ENCODE peak calls at places on chromosomes 3 and 15, in seven cellular contexts. One of them, this sample, is unnamed.

GRCh38 chr15:33169625-33170024 is 24.9 kb downstream of the FMN1 start:
- DNase-seq in NCI-H1694 treated with DMSO at 0.1 percent for 48 hours: no peak
- DNase-seq in activated T-helper 1 cell treated with anti-CD3 and anti-CD28 coated beads, Interleukin-12 subunit alpha, Interleukin-12 subunit beta, Interleukin-2, Interleukin-4 antibody, amounts not matched to agents 30 ng/mL and 10 ng/mL and 1 ng/mL, durations not matched to agents 14 hours and 24 hours and 36 hours: no peak
- DNase-seq in stimulated activated CD8-positive, alpha-beta memory T cell treated with anti-CD3 and anti-CD28 coated beads, Interleukin-7, amount 100 ng/mL, for 24 hours: no peak
- DNase-seq in GOT3: no peak
- DNase-seq in left ventricle myocardium superior: no peak
- DNase-seq in EH: no peak
- DNase-seq in this sample: no peak

GRCh38 chr15:84987949-84988624 is 6.4 kb downstream of the PDE8A start:
- DNase-seq in GOT3: no peak
- DNase-seq in EH: no peak
- DNase-seq in activated T-helper 1 cell treated with anti-CD3 and anti-CD28 coated beads, Interleukin-12 subunit alpha, Interleukin-12 subunit beta, Interleukin-2, Interleukin-4 antibody, amounts not matched to agents 30 ng/mL and 10 ng/mL and 1 ng/mL, durations not matched to agents 14 hours and 24 hours and 36 hours: no peak
- DNase-seq in stimulated activated CD8-positive, alpha-beta memory T cell treated with anti-CD3 and anti-CD28 coated beads, Interleukin-7, amount 100 ng/mL, for 24 hours: no peak
- DNase-seq in left ventricle myocardium superior: no peak
- DNase-seq in NCI-H1694 treated with DMSO at 0.1 percent for 48 hours: no peak
- DNase-seq in this sample: no peak

GRCh38 chr15:60358935-60359672 is 38.7 kb downstream of the ANXA2 start:
- DNase-seq in GOT3: no peak
- DNase-seq in NCI-H1694 treated with DMSO at 0.1 percent for 48 hours: peak; percentile 94
- DNase-seq in EH: peak; percentile 89
- DNase-seq in left ventricle myocardium superior: no peak
- DNase-seq in activated T-helper 1 cell treated with anti-CD3 and anti-CD28 coated beads, Interleukin-12 subunit alpha, Interleukin-12 subunit beta, Interleukin-2, Interleukin-4 antibody, amounts not matched to agents 30 ng/mL and 10 ng/mL and 1 ng/mL, durations not matched to agents 14 hours and 24 hours and 36 hours: no peak
- DNase-seq in stimulated activated CD8-positive, alpha-beta memory T cell treated with anti-CD3 and anti-CD28 coated beads, Interleukin-7, amount 100 ng/mL, for 24 hours: no peak
- DNase-seq in this sample: no peak

GRCh38 chr3:46660543-46661523 is 32.6 kb downstream of the ALS2CL start:
- DNase-seq in EH: peak; percentile 62
- DNase-seq in NCI-H1694 treated with DMSO at 0.1 percent for 48 hours: no peak
- DNase-seq in activated T-helper 1 cell treated with anti-CD3 and anti-CD28 coated beads, Interleukin-12 subunit alpha, Interleukin-12 subunit beta, Interleukin-2, Interleukin-4 antibody, amounts not matched to agents 30 ng/mL and 10 ng/mL and 1 ng/mL, durations not matched to agents 14 hours and 24 hours and 36 hours: no peak
- DNase-seq in left ventricle myocardium superior: peak; percentile 80
- DNase-seq in GOT3: no peak
- DNase-seq in stimulated activated CD8-positive, alpha-beta memory T cell treated with anti-CD3 and anti-CD28 coated beads, Interleukin-7, amount 100 ng/mL, for 24 hours: no peak
- DNase-seq in this sample: no peak

GRCh38 chr15:55661431-55661830 is 73.3 kb upstream of the PYGO1 start:
- DNase-seq in NCI-H1694 treated with DMSO at 0.1 percent for 48 hours: no peak
- DNase-seq in EH: peak; percentile 8
- DNase-seq in left ventricle myocardium superior: no peak
- DNase-seq in GOT3: no peak
- DNase-seq in stimulated activated CD8-positive, alpha-beta memory T cell treated with anti-CD3 and anti-CD28 coated beads, Interleukin-7, amount 100 ng/mL, for 24 hours: no peak
- DNase-seq in activated T-helper 1 cell treated with anti-CD3 and anti-CD28 coated beads, Interleukin-12 subunit alpha, Interleukin-12 subunit beta, Interleukin-2, Interleukin-4 antibody, amounts not matched to agents 30 ng/mL and 10 ng/mL and 1 ng/mL, durations not matched to agents 14 hours and 24 hours and 36 hours: no peak
- DNase-seq in this sample: peak; percentile 69

GRCh38 chr15:57437564-57437963 is 61.3 kb downstream of the CGNL1 start:
- DNase-seq in GOT3: no peak
- DNase-seq in EH: no peak
- DNase-seq in left ventricle myocardium superior: no peak
- DNase-seq in stimulated activated CD8-positive, alpha-beta memory T cell treated with anti-CD3 and anti-CD28 coated beads, Interleukin-7, amount 100 ng/mL, for 24 hours: no peak
- DNase-seq in activated T-helper 1 cell treated with anti-CD3 and anti-CD28 coated beads, Interleukin-12 subunit alpha, Interleukin-12 subunit beta, Interleukin-2, Interleukin-4 antibody, amounts not matched to agents 30 ng/mL and 10 ng/mL and 1 ng/mL, durations not matched to agents 14 hours and 24 hours and 36 hours: no peak
- DNase-seq in NCI-H1694 treated with DMSO at 0.1 percent for 48 hours: no peak
- DNase-seq in this sample: no peak

GRCh38 chr3:132563409-132564074 is 33.5 kb upstream of the ACKR4 start:
- DNase-seq in left ventricle myocardium superior: no peak
- DNase-seq in EH: peak; percentile 27
- DNase-seq in activated T-helper 1 cell treated with anti-CD3 and anti-CD28 coated beads, Interleukin-12 subunit alpha, Interleukin-12 subunit beta, Interleukin-2, Interleukin-4 antibody, amounts not matched to agents 30 ng/mL and 10 ng/mL and 1 ng/mL, durations not matched to agents 14 hours and 24 hours and 36 hours: no peak
- DNase-seq in stimulated activated CD8-positive, alpha-beta memory T cell treated with anti-CD3 and anti-CD28 coated beads, Interleukin-7, amount 100 ng/mL, for 24 hours: no peak
- DNase-seq in GOT3: no peak
- DNase-seq in NCI-H1694 treated with DMSO at 0.1 percent for 48 hours: no peak
- DNase-seq in this sample: no peak

GRCh38 chr3:47865192-47865591 is 62.3 kb downstream of the DHX30 start:
- DNase-seq in activated T-helper 1 cell treated with anti-CD3 and anti-CD28 coated beads, Interleukin-12 subunit alpha, Interleukin-12 subunit beta, Interleukin-2, Interleukin-4 antibody, amounts not matched to agents 30 ng/mL and 10 ng/mL and 1 ng/mL, durations not matched to agents 14 hours and 24 hours and 36 hours: no peak
- DNase-seq in EH: peak; percentile 28
- DNase-seq in GOT3: no peak
- DNase-seq in NCI-H1694 treated with DMSO at 0.1 percent for 48 hours: no peak
- DNase-seq in stimulated activated CD8-positive, alpha-beta memory T cell treated with anti-CD3 and anti-CD28 coated beads, Interleukin-7, amount 100 ng/mL, for 24 hours: no peak
- DNase-seq in left ventricle myocardium superior: no peak
- DNase-seq in this sample: no peak

GRCh38 chr3:78734048-78734637 is 1033.7 kb downstream of the ROBO1 start:
- DNase-seq in stimulated activated CD8-positive, alpha-beta memory T cell treated with anti-CD3 and anti-CD28 coated beads, Interleukin-7, amount 100 ng/mL, for 24 hours: no peak
- DNase-seq in NCI-H1694 treated with DMSO at 0.1 percent for 48 hours: no peak
- DNase-seq in EH: peak; percentile 76
- DNase-seq in activated T-helper 1 cell treated with anti-CD3 and anti-CD28 coated beads, Interleukin-12 subunit alpha, Interleukin-12 subunit beta, Interleukin-2, Interleukin-4 antibody, amounts not matched to agents 30 ng/mL and 10 ng/mL and 1 ng/mL, durations not matched to agents 14 hours and 24 hours and 36 hours: no peak
- DNase-seq in left ventricle myocardium superior: no peak
- DNase-seq in GOT3: no peak
- DNase-seq in this sample: no peak

GRCh38 chr3:84820906-84821305 is 137.9 kb upstream of the CADM2 start:
- DNase-seq in GOT3: no peak
- DNase-seq in stimulated activated CD8-positive, alpha-beta memory T cell treated with anti-CD3 and anti-CD28 coated beads, Interleukin-7, amount 100 ng/mL, for 24 hours: no peak
- DNase-seq in EH: no peak
- DNase-seq in activated T-helper 1 cell treated with anti-CD3 and anti-CD28 coated beads, Interleukin-12 subunit alpha, Interleukin-12 subunit beta, Interleukin-2, Interleukin-4 antibody, amounts not matched to agents 30 ng/mL and 10 ng/mL and 1 ng/mL, durations not matched to agents 14 hours and 24 hours and 36 hours: no peak
- DNase-seq in left ventricle myocardium superior: no peak
- DNase-seq in NCI-H1694 treated with DMSO at 0.1 percent for 48 hours: no peak
- DNase-seq in this sample: no peak

GRCh38 chr3:126118591-126118990 is 34.7 kb upstream of the SLC41A3 start:
- DNase-seq in stimulated activated CD8-positive, alpha-beta memory T cell treated with anti-CD3 and anti-CD28 coated beads, Interleukin-7, amount 100 ng/mL, for 24 hours: no peak
- DNase-seq in NCI-H1694 treated with DMSO at 0.1 percent for 48 hours: no peak
- DNase-seq in left ventricle myocardium superior: no peak
- DNase-seq in GOT3: no peak
- DNase-seq in activated T-helper 1 cell treated with anti-CD3 and anti-CD28 coated beads, Interleukin-12 subunit alpha, Interleukin-12 subunit beta, Interleukin-2, Interleukin-4 antibody, amounts not matched to agents 30 ng/mL and 10 ng/mL and 1 ng/mL, durations not matched to agents 14 hours and 24 hours and 36 hours: no peak
- DNase-seq in EH: no peak
- DNase-seq in this sample: no peak

GRCh38 chr3:185423178-185423577 is 60.2 kb downstream of the MAP3K13 start:
- DNase-seq in NCI-H1694 treated with DMSO at 0.1 percent for 48 hours: no peak
- DNase-seq in activated T-helper 1 cell treated with anti-CD3 and anti-CD28 coated beads, Interleukin-12 subunit alpha, Interleukin-12 subunit beta, Interleukin-2, Interleukin-4 antibody, amounts not matched to agents 30 ng/mL and 10 ng/mL and 1 ng/mL, durations not matched to agents 14 hours and 24 hours and 36 hours: no peak
- DNase-seq in EH: peak; percentile 55
- DNase-seq in GOT3: no peak
- DNase-seq in stimulated activated CD8-positive, alpha-beta memory T cell treated with anti-CD3 and anti-CD28 coated beads, Interleukin-7, amount 100 ng/mL, for 24 hours: no peak
- DNase-seq in left ventricle myocardium superior: no peak
- DNase-seq in this sample: no peak

GRCh38 chr15:58604455-58604923 is 145.0 kb downstream of the ADAM10 start:
- DNase-seq in NCI-H1694 treated with DMSO at 0.1 percent for 48 hours: no peak
- DNase-seq in stimulated activated CD8-positive, alpha-beta memory T cell treated with anti-CD3 and anti-CD28 coated beads, Interleukin-7, amount 100 ng/mL, for 24 hours: no peak
- DNase-seq in EH: no peak
- DNase-seq in left ventricle myocardium superior: no peak
- DNase-seq in activated T-helper 1 cell treated with anti-CD3 and anti-CD28 coated beads, Interleukin-12 subunit alpha, Interleukin-12 subunit beta, Interleukin-2, Interleukin-4 antibody, amounts not matched to agents 30 ng/mL and 10 ng/mL and 1 ng/mL, durations not matched to agents 14 hours and 24 hours and 36 hours: no peak
- DNase-seq in GOT3: no peak
- DNase-seq in this sample: peak; percentile 46